ENCODE peak calls at places on chromosomes 13 and 19, in five cellular contexts. D is foreskin fibroblast, M is myocyte, B is KG1, S is mammary epithelial cell. J is an unnamed sample.

GRCh38 chr19:29858000-29858596 is 46.3 kb downstream of the CCNE1 start:
- DNase-seq in B (no peak), S (no peak), M (no peak), D (peak; percentile 21), J (no peak)

GRCh38 chr19:42563352-42564210 is 31.1 kb downstream of the CEACAM8 start:
- DNase-seq in D (peak; percentile 74), M (peak; percentile 71), B (no peak), S (peak; percentile 22), J (peak; percentile 12)

GRCh38 chr19:3572132-3572854 is 451 bp upstream of the HMG20B start:
- DNase-seq in S (peak; percentile 100), B (peak; percentile 91), M (peak; percentile 100), D (peak; percentile 100), J (peak; percentile 99)

GRCh38 chr13:18235172-18235571 is 946.5 kb downstream of the TUBA3C start:
- DNase-seq in D (no peak), S (no peak), B (no peak), M (no peak), J (no peak)

GRCh38 chr19:52464798-52465470 is 11.6 kb downstream of the ZNF578 start:
- DNase-seq in D (no peak), S (no peak), M (no peak), B (no peak), J (no peak)

GRCh38 chr13:100941377-100941776 is 266.8 kb upstream of the TMTC4 start:
- DNase-seq in M (no peak), B (no peak), S (no peak), D (no peak), J (no peak)

GRCh38 chr19:55069137-55069858 is 6.3 kb upstream of the RDH13 start:
- DNase-seq in D (peak; percentile 57), M (peak; percentile 44), B (no peak), S (peak; percentile 78), J (no peak)

GRCh38 chr19:47776568-47776967 is 1.9 kb upstream of the SELENOW start:
- DNase-seq in M (no peak), D (no peak), S (peak; percentile 97), B (no peak), J (no peak)

GRCh38 chr19:8576273-8576993 is 809 bp downstream of the MYO1F start:
- DNase-seq in S (no peak), D (no peak), M (no peak), B (peak; percentile 23), J (no peak)

GRCh38 chr19:53094749-53095575 is 8.3 kb downstream of the ZNF160 start:
- DNase-seq in B (no peak), S (no peak), M (no peak), D (no peak), J (no peak)

GRCh38 chr13:89628567-89628966 is 1718.9 kb upstream of the MIR17HG start:
- DNase-seq in D (no peak), B (no peak), S (no peak), M (no peak), J (no peak)

GRCh38 chr19:35493971-35494370 is 3.7 kb upstream of the KRTDAP start:
- DNase-seq in B (no peak), M (no peak), D (no peak), S (no peak), J (no peak)

GRCh38 chr19:3210347-3211017 is 14.0 kb upstream of the CELF5 start:
- DNase-seq in M (peak; percentile 33), D (peak; percentile 63), B (no peak), S (peak; percentile 19), J (no peak)

GRCh38 chr19:3655402-3656072 is 28.9 kb upstream of the CACTIN start:
- DNase-seq in B (no peak), S (peak; percentile 12), D (peak; percentile 99), M (peak; percentile 100), J (peak; percentile 78)

GRCh38 chr13:43981091-43981490 is 101.4 kb downstream of the LACC1 start:
- DNase-seq in B (no peak), M (no peak), D (no peak), S (no peak), J (no peak)

GRCh38 chr19:13881692-13882418 is 4.9 kb downstream of the NANOS3 start:
- DNase-seq in D (peak; percentile 85), M (peak; percentile 87), S (no peak), B (no peak), J (peak; percentile 41)

GRCh38 chr13:34070006-34070405 is 252.1 kb downstream of the RFC3 start:
- DNase-seq in D (peak; percentile 57), B (no peak), M (no peak), S (peak; percentile 67), J (no peak)